ENCODE peak calls at places on chromosomes 13 and 19, in four cellular contexts. Q is fibroblast of lung, D is ascending aorta, P is breast epithelium. V is an unnamed sample.

GRCh38 chr19:51122112-51122981 is 2.4 kb upstream of the SIGLEC9 start:
- DNase-seq in Q (no peak), P (no peak), D (no peak), V (no peak)

GRCh38 chr19:41682437-41682836 is 5.6 kb downstream of the CEACAM7 start:
- DNase-seq in D (no peak), P (no peak), Q (no peak), V (no peak)

GRCh38 chr13:31818236-31818635 is 78.9 kb downstream of the RXFP2 start:
- DNase-seq in P (no peak), D (no peak), Q (peak), V (no peak)

GRCh38 chr13:27353166-27353583 is 71.2 kb upstream of the GTF3A start:
- DNase-seq in P (no peak), D (no peak), Q (peak), V (no peak)

GRCh38 chr13:72788831-72789230 is 6.9 kb downstream of the PIBF1 start:
- DNase-seq in Q (no peak), P (no peak), D (no peak), V (no peak)

GRCh38 chr13:111043575-111043982 is 71.5 kb upstream of the ARHGEF7 start:
- DNase-seq in P (no peak), Q (no peak), D (no peak), V (no peak)

GRCh38 chr13:43232866-43233265 is 209.5 kb downstream of the DNAJC15 start:
- DNase-seq in D (no peak), P (no peak), Q (peak), V (peak)

GRCh38 chr13:74695021-74695800 is 561.0 kb upstream of the KLF12 start:
- DNase-seq in D (no peak), Q (peak), P (no peak), V (no peak)

GRCh38 chr19:39599116-39599515 is 3.2 kb upstream of the LGALS13 start:
- DNase-seq in P (no peak), D (no peak), Q (peak), V (no peak)

GRCh38 chr19:44003461-44004134 is 841 bp downstream of the ZNF230 start:
- DNase-seq in P (no peak), Q (peak), D (no peak), V (peak)

GRCh38 chr19:40217921-40218890 is at the start of gene TTC9B:
- DNase-seq in P (no peak), D (no peak), Q (no peak), V (no peak)

GRCh38 chr13:35978607-35979316 is 152.4 kb downstream of the DCLK1 start:
- DNase-seq in P (no peak), D (no peak), Q (peak), V (no peak)

GRCh38 chr19:13401388-13401787 is 104.9 kb downstream of the CACNA1A start:
- DNase-seq in D (no peak), Q (peak), P (no peak), V (no peak)

GRCh38 chr19:13400296-13400695 is 106.0 kb downstream of the CACNA1A start:
- DNase-seq in P (no peak), D (no peak), Q (no peak), V (no peak)

GRCh38 chr19:13399746-13400145 is 106.5 kb downstream of the CACNA1A start:
- DNase-seq in Q (no peak), D (no peak), P (no peak), V (no peak)

GRCh38 chr19:13398182-13398581 is 108.1 kb downstream of the CACNA1A start:
- DNase-seq in P (no peak), D (no peak), Q (no peak), V (no peak)

DNA sequence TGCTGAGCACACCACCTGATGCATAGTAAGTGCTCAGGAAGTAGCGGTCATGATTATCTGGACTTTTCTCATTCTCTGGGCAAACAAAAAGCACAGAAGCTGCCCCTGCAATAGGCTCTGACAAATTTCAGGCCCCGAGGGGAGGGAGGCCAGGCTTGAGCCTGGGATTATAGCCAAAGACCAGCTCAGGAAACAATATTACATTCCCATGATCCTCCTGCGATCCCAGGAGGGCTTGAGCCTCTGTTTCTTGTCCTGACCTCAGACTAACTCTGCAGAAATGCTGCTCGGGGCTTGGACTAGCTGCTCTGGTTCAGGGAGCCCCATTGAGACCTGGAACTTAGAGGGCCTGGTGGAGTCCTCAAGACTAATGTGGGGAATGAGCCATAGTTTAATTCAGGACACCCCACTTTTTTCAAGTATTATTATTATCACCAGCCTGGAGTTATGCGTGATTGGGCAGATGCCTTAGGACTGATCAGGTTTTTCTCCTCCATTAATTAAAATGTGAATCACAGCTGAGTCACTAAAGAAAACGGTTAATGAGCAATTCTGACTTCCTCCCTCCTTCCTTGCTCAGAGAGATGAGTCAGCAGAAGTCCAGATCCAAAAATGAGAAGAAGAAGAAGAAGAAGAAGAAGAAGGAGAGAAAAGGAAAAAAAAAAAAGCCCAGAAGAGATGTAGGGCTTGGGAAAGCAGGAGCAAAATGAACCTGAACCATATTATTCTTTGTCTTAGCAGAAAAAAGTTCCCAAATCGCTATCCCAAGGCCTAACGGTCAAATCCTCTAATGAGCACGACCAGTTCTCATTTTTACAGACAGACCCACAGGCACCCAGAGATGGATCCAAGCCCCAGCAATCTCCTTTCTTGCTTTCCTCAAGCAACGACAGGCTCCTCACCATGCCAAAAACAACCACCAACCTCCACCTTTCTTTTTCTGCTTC is 107.2 kb downstream of the CACNA1A start:
- DNase-seq in P (no peak), Q (peak), D (no peak), V (no peak)
- H3K27ac ChIP-seq in P (no peak), Q (peak), D (no peak), V (no peak)

GRCh38 chr13:113405481-113406300 is 41.8 kb upstream of the GRTP1 start:
- DNase-seq in Q (no peak), P (no peak), D (no peak), V (no peak)
- TF ChIP-seq CTCF in Q (no peak), P (no peak), D (no peak), V (no peak)

GRCh38 chr19:1922803-1923202 is 17.6 kb downstream of the ADAT3 start:
- DNase-seq in Q (no peak), D (no peak), P (no peak), V (no peak)

GRCh38 chr19:1923319-1923718 is 17.7 kb upstream of the CSNK1G2 start:
- DNase-seq in P (no peak), D (no peak), Q (no peak), V (no peak)

GRCh38 chr19:1920644-1921043 is 15.4 kb downstream of the ADAT3 start:
- DNase-seq in Q (no peak), D (no peak), P (no peak), V (no peak)

GRCh38 chr19:1921326-1921725 is 16.1 kb downstream of the ADAT3 start:
- DNase-seq in D (no peak), P (no peak), Q (no peak), V (no peak)

GRCh38 chr19:1921825-1922224 is 16.6 kb downstream of the ADAT3 start:
- DNase-seq in P (no peak), Q (no peak), D (no peak), V (no peak)
- H3K27ac ChIP-seq in P (no peak), Q (no peak), D (no peak), V (no peak)

GRCh38 chr19:31553112-31553843 is 204.0 kb upstream of the TSHZ3 start:
- DNase-seq in Q (no peak), P (no peak), D (no peak), V (no peak)

GRCh38 chr19:31553844-31554215 is 204.6 kb upstream of the TSHZ3 start:
- DNase-seq in P (no peak), Q (no peak), D (no peak), V (no peak)

GRCh38 chr19:31546561-31546960 is 197.3 kb upstream of the TSHZ3 start:
- DNase-seq in D (no peak), P (no peak), Q (no peak), V (no peak)

GRCh38 chr19:31545766-31546165 is 196.5 kb upstream of the TSHZ3 start:
- DNase-seq in D (no peak), Q (no peak), P (no peak), V (no peak)

DNA sequence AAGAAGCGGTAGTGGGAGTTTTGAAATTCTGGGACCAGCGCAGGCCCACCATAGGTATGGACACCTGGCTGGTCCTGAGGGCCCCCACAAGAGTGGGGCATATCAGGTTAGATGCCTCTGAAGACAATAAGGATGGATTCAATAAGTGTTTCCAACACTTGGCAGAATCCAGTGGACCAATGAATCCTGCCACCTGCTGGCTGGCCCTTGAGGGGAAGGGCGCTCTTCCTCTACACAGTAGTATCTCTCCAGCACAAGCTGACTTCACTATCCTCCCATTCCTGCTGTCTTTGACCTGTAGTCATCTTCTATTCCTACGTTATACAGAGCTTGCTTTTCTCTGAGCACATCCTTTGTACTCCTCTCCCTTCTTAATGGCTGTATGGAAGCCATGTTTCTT is 199.7 kb upstream of the TSHZ3 start:
- DNase-seq in P (no peak), D (no peak), Q (peak), V (no peak)
- TF ChIP-seq CTCF in P (no peak), D (no peak), Q (peak), V (peak)